ENCODE peak calls at places on chromosome 9, in five cellular contexts. One of them, this sample, is unnamed.

GRCh38 chr9:133532937-133533668 is 1.4 kb upstream of the ADAMTSL2 start:
- DNase-seq in H1: peak; percentile 44
- DNase-seq in neuronal stem cell: peak; percentile 68
- DNase-seq in mesenchymal stem cell: peak; percentile 66
- DNase-seq in trophoblast cell: peak; percentile 68
- DNase-seq in this sample: peak; percentile 29

GRCh38 chr9:132503116-132503515 is 79.3 kb upstream of the BARHL1 start:
- DNase-seq in H1: no peak
- DNase-seq in trophoblast cell: no peak
- DNase-seq in mesenchymal stem cell: no peak
- DNase-seq in neuronal stem cell: no peak
- DNase-seq in this sample: no peak

GRCh38 chr9:118059520-118060278 is 355.5 kb downstream of the TLR4 start:
- DNase-seq in neuronal stem cell: peak; percentile 62
- DNase-seq in H1: no peak
- DNase-seq in trophoblast cell: peak; percentile 55
- DNase-seq in mesenchymal stem cell: peak; percentile 24
- DNase-seq in this sample: no peak

GRCh38 chr9:93634311-93635185 is 58.2 kb downstream of the PHF2 start:
- DNase-seq in mesenchymal stem cell: no peak
- DNase-seq in neuronal stem cell: no peak
- DNase-seq in trophoblast cell: no peak
- DNase-seq in H1: no peak
- DNase-seq in this sample: no peak

GRCh38 chr9:27743490-27743889 is 170.2 kb upstream of the C9orf72 start:
- DNase-seq in trophoblast cell: no peak
- DNase-seq in H1: no peak
- DNase-seq in mesenchymal stem cell: no peak
- DNase-seq in neuronal stem cell: no peak
- DNase-seq in this sample: no peak

GRCh38 chr9:136921307-136921706 is 23.2 kb downstream of the FBXW5 start:
- DNase-seq in mesenchymal stem cell: no peak
- DNase-seq in neuronal stem cell: no peak
- DNase-seq in trophoblast cell: no peak
- DNase-seq in H1: no peak
- DNase-seq in this sample: no peak

GRCh38 chr9:95103385-95104087 is 214.0 kb downstream of the FANCC start:
- DNase-seq in neuronal stem cell: no peak
- DNase-seq in mesenchymal stem cell: no peak
- DNase-seq in trophoblast cell: no peak
- DNase-seq in H1: no peak
- DNase-seq in this sample: no peak

GRCh38 chr9:69660304-69660703 is 11.9 kb downstream of the APBA1 start:
- DNase-seq in neuronal stem cell: no peak
- DNase-seq in mesenchymal stem cell: peak; percentile 15
- DNase-seq in trophoblast cell: no peak
- DNase-seq in H1: no peak
- DNase-seq in this sample: no peak

GRCh38 chr9:22255337-22255736 is 191.3 kb upstream of the DMRTA1 start:
- DNase-seq in H1: no peak
- DNase-seq in neuronal stem cell: no peak
- DNase-seq in trophoblast cell: no peak
- DNase-seq in mesenchymal stem cell: no peak
- DNase-seq in this sample: no peak

GRCh38 chr9:4849364-4849763 is 56.6 kb downstream of the RCL1 start:
- DNase-seq in mesenchymal stem cell: no peak
- DNase-seq in trophoblast cell: no peak
- DNase-seq in H1: no peak
- DNase-seq in neuronal stem cell: no peak
- DNase-seq in this sample: no peak

GRCh38 chr9:21830589-21830988 is 28.2 kb downstream of the MTAP start:
- DNase-seq in mesenchymal stem cell: no peak
- DNase-seq in H1: no peak
- DNase-seq in neuronal stem cell: no peak
- DNase-seq in trophoblast cell: no peak
- DNase-seq in this sample: peak; percentile 44

GRCh38 chr9:110767559-110768063 is 99.0 kb downstream of the MUSK start:
- DNase-seq in mesenchymal stem cell: no peak
- DNase-seq in trophoblast cell: no peak
- DNase-seq in neuronal stem cell: no peak
- DNase-seq in H1: no peak
- DNase-seq in this sample: peak; percentile 51

GRCh38 chr9:91880378-91880972 is 69.6 kb downstream of the ROR2 start:
- DNase-seq in H1: no peak
- DNase-seq in neuronal stem cell: no peak
- DNase-seq in trophoblast cell: no peak
- DNase-seq in mesenchymal stem cell: no peak
- DNase-seq in this sample: no peak

GRCh38 chr9:128987800-128988199 is 40.3 kb downstream of the NUP188 start:
- DNase-seq in trophoblast cell: no peak
- DNase-seq in H1: no peak
- DNase-seq in mesenchymal stem cell: peak; percentile 24
- DNase-seq in neuronal stem cell: no peak
- DNase-seq in this sample: peak; percentile 80

GRCh38 chr9:19804431-19804830 is 15.6 kb upstream of the SLC24A2 start:
- DNase-seq in trophoblast cell: no peak
- DNase-seq in neuronal stem cell: no peak
- DNase-seq in H1: no peak
- DNase-seq in mesenchymal stem cell: no peak
- DNase-seq in this sample: no peak
- H3K4me3 ChIP-seq in trophoblast cell: no peak overlapping the region
- H3K4me3 ChIP-seq in neuronal stem cell: no peak overlapping the region
- H3K4me3 ChIP-seq in H1: no peak overlapping the region
- H3K4me3 ChIP-seq in mesenchymal stem cell: no peak overlapping the region
- H3K4me3 ChIP-seq in this sample: no peak overlapping the region

GRCh38 chr9:33076031-33076359 is 479 bp downstream of the SMU1 start:
- DNase-seq in mesenchymal stem cell: peak; percentile 71
- DNase-seq in trophoblast cell: peak; percentile 27
- DNase-seq in H1: no peak
- DNase-seq in neuronal stem cell: no peak
- DNase-seq in this sample: peak; percentile 15

GRCh38 chr9:33081128-33081851 is 4.8 kb upstream of the SMU1 start:
- DNase-seq in mesenchymal stem cell: peak; percentile 90
- DNase-seq in neuronal stem cell: peak; percentile 78
- DNase-seq in trophoblast cell: peak; percentile 82
- DNase-seq in H1: peak; percentile 34
- DNase-seq in this sample: peak; percentile 88

GRCh38 chr9:33080534-33080933 is 4.1 kb upstream of the SMU1 start:
- DNase-seq in trophoblast cell: no peak
- DNase-seq in mesenchymal stem cell: no peak
- DNase-seq in neuronal stem cell: no peak
- DNase-seq in H1: no peak
- DNase-seq in this sample: no peak

GRCh38 chr9:33082135-33082534 is 5.7 kb upstream of the SMU1 start:
- DNase-seq in neuronal stem cell: no peak
- DNase-seq in mesenchymal stem cell: no peak
- DNase-seq in trophoblast cell: no peak
- DNase-seq in H1: no peak
- DNase-seq in this sample: no peak

GRCh38 chr9:33076360-33077004 is at the start of gene SMU1:
- DNase-seq in mesenchymal stem cell: peak; percentile 98
- DNase-seq in H1: peak; percentile 95
- DNase-seq in trophoblast cell: peak; percentile 99
- DNase-seq in neuronal stem cell: peak; percentile 94
- DNase-seq in this sample: peak; percentile 96
- H4K91ac ChIP-seq in mesenchymal stem cell: peak within 1 kb of the TSS; percentile 2
- H4K91ac ChIP-seq in H1: peak within 1 kb of the TSS; percentile 57
- H4K91ac ChIP-seq in trophoblast cell: peak within 1 kb of the TSS; percentile 75
- H4K91ac ChIP-seq in neuronal stem cell: peak within 1 kb of the TSS; percentile 53
- H4K91ac ChIP-seq in this sample: peak within 1 kb of the TSS; percentile 68

GRCh38 chr9:20379804-20380225 is 242.5 kb downstream of the MLLT3 start:
- DNase-seq in H1: no peak
- DNase-seq in mesenchymal stem cell: no peak
- DNase-seq in neuronal stem cell: no peak
- DNase-seq in trophoblast cell: no peak
- DNase-seq in this sample: no peak

GRCh38 chr9:20376042-20376441 is 246.3 kb downstream of the MLLT3 start:
- DNase-seq in neuronal stem cell: no peak
- DNase-seq in trophoblast cell: no peak
- DNase-seq in mesenchymal stem cell: no peak
- DNase-seq in H1: no peak
- DNase-seq in this sample: no peak

GRCh38 chr9:20378851-20379250 is 243.4 kb downstream of the MLLT3 start:
- DNase-seq in mesenchymal stem cell: no peak
- DNase-seq in neuronal stem cell: no peak
- DNase-seq in trophoblast cell: no peak
- DNase-seq in H1: no peak
- DNase-seq in this sample: no peak

GRCh38 chr9:20373263-20373662 is 249.0 kb downstream of the MLLT3 start:
- DNase-seq in neuronal stem cell: no peak
- DNase-seq in trophoblast cell: no peak
- DNase-seq in H1: no peak
- DNase-seq in mesenchymal stem cell: no peak
- DNase-seq in this sample: no peak

GRCh38 chr9:20376780-20377179 is 245.5 kb downstream of the MLLT3 start:
- DNase-seq in trophoblast cell: no peak
- DNase-seq in neuronal stem cell: no peak
- DNase-seq in mesenchymal stem cell: peak; percentile 45
- DNase-seq in H1: no peak
- DNase-seq in this sample: no peak
- H3K4me3 ChIP-seq in trophoblast cell: no peak overlapping the region
- H3K4me3 ChIP-seq in neuronal stem cell: no peak overlapping the region
- H3K4me3 ChIP-seq in mesenchymal stem cell: no peak overlapping the region
- H3K4me3 ChIP-seq in H1: no peak overlapping the region
- H3K4me3 ChIP-seq in this sample: no peak overlapping the region

GRCh38 chr9:120580591-120580896 is 577 bp upstream of the CDK5RAP2 start:
- DNase-seq in H1: no peak
- DNase-seq in mesenchymal stem cell: no peak
- DNase-seq in trophoblast cell: no peak
- DNase-seq in neuronal stem cell: no peak
- DNase-seq in this sample: no peak
- H4K91ac ChIP-seq in H1: no peak overlapping the region
- H4K91ac ChIP-seq in mesenchymal stem cell: no peak overlapping the region
- H4K91ac ChIP-seq in trophoblast cell: peak overlapping the region; percentile 66
- H4K91ac ChIP-seq in neuronal stem cell: no peak overlapping the region
- H4K91ac ChIP-seq in this sample: peak overlapping the region; percentile 80

GRCh38 chr9:130897105-130897751 is 616 bp upstream of the QRFP start:
- DNase-seq in neuronal stem cell: no peak
- DNase-seq in trophoblast cell: no peak
- DNase-seq in mesenchymal stem cell: no peak
- DNase-seq in H1: no peak
- DNase-seq in this sample: no peak
- H3K4me3 ChIP-seq in neuronal stem cell: no peak overlapping the region
- H3K4me3 ChIP-seq in trophoblast cell: no peak overlapping the region
- H3K4me3 ChIP-seq in mesenchymal stem cell: no peak overlapping the region
- H3K4me3 ChIP-seq in H1: no peak overlapping the region
- H3K4me3 ChIP-seq in this sample: no peak overlapping the region

This sample was measured in IMR-90.